ENCODE peak calls at places on chromosomes 5 and 9, in eight cellular contexts. Y, X, K, F, I, B, V and R are unnamed samples.

GRCh38 chr9:30846644-30847043 is 1537.8 kb upstream of the ACO1 start:
- DNase-seq in I (no peak), K (no peak), F (no peak), Y (no peak), B (no peak), X (no peak), V (no peak), R (no peak)

GRCh38 chr9:82651474-82651873 is 411.5 kb downstream of the RASEF start:
- DNase-seq in F (no peak), K (no peak), I (peak), Y (no peak), V (no peak), X (no peak), B (no peak), R (no peak)

GRCh38 chr9:72579190-72579589 is 57.8 kb downstream of the TMC1 start:
- DNase-seq in B (peak), F (no peak), V (no peak), Y (no peak), I (no peak), K (peak), X (peak), R (no peak)

GRCh38 chr5:9712506-9713285 is 82.5 kb upstream of the TAS2R1 start:
- DNase-seq in V (no peak), I (no peak), Y (no peak), X (peak), K (no peak), F (no peak), B (peak), R (no peak)

GRCh38 chr9:37241340-37241739 is 121.0 kb downstream of the ZCCHC7 start:
- DNase-seq in I (no peak), F (no peak), Y (no peak), V (no peak), K (no peak), B (no peak), X (no peak), R (no peak)

GRCh38 chr9:131732061-131732526 is 7.8 kb downstream of the RAPGEF1 start:
- DNase-seq in X (peak), Y (no peak), I (no peak), K (no peak), F (no peak), V (no peak), B (peak), R (no peak)

GRCh38 chr5:158074992-158075769 is 216.2 kb upstream of the CLINT1 start:
- DNase-seq in I (peak), B (peak), V (peak), K (peak), F (no peak), X (peak), Y (peak), R (peak)

GRCh38 chr5:179468696-179469095 is 81.7 kb upstream of the RUFY1 start:
- DNase-seq in Y (no peak), F (no peak), V (no peak), X (no peak), I (no peak), B (no peak), K (no peak), R (no peak)

GRCh38 chr9:97982191-97982718 is 886 bp upstream of the ANP32B start:
- DNase-seq in X (no peak), Y (no peak), F (no peak), V (no peak), K (no peak), B (no peak), I (no peak), R (no peak)

GRCh38 chr5:179295778-179296149 is 49.5 kb downstream of the ADAMTS2 start:
- DNase-seq in I (peak), Y (no peak), X (no peak), K (no peak), V (no peak), F (no peak), B (no peak), R (no peak)

GRCh38 chr5:35162848-35163770 is 67.2 kb downstream of the PRLR start:
- DNase-seq in K (no peak), B (no peak), I (no peak), F (no peak), V (no peak), X (no peak), Y (no peak), R (no peak)

GRCh38 chr5:149740866-149741459 is 10.9 kb downstream of the PPARGC1B start:
- DNase-seq in B (no peak), Y (no peak), I (no peak), F (no peak), X (no peak), K (no peak), V (no peak), R (no peak)

GRCh38 chr5:144487761-144488160 is 317.1 kb downstream of the KCTD16 start:
- DNase-seq in K (no peak), F (no peak), B (no peak), X (no peak), V (no peak), Y (no peak), I (no peak), R (no peak)

GRCh38 chr9:86349271-86349670 is 4.9 kb downstream of the TUT7 start:
- DNase-seq in K (no peak), V (no peak), X (no peak), B (no peak), Y (no peak), F (no peak), I (no peak), R (no peak)

GRCh38 chr5:522899-523657 is 1.2 kb downstream of the SLC9A3 start:
- DNase-seq in X (no peak), F (no peak), Y (no peak), B (no peak), I (no peak), K (no peak), V (no peak), R (no peak)

GRCh38 chr5:65482280-65482726 is 583 bp upstream of the ADAMTS6 start:
- DNase-seq in X (peak), F (no peak), I (no peak), Y (no peak), B (peak), V (no peak), K (no peak), R (no peak)

GRCh38 chr9:14198544-14199510 is 115.1 kb downstream of the NFIB start:
- DNase-seq in V (no peak), X (peak), I (peak), Y (no peak), F (no peak), B (peak), K (no peak), R (no peak)

GRCh38 chr9:84387821-84388220 is 47.3 kb upstream of the SLC28A3 start:
- DNase-seq in F (no peak), K (no peak), B (no peak), Y (no peak), I (no peak), V (no peak), X (no peak), R (no peak)

GRCh38 chr9:92896037-92896436 is 18.2 kb upstream of the ZNF484 start:
- DNase-seq in Y (no peak), B (no peak), K (no peak), V (no peak), F (no peak), I (no peak), X (no peak), R (no peak)

GRCh38 chr5:39395521-39395920 is 29.3 kb downstream of the DAB2 start:
- DNase-seq in F (no peak), Y (no peak), B (no peak), I (no peak), X (no peak), K (no peak), V (no peak), R (no peak)